ENCODE peak calls at places on chromosomes 16 and 17, in four cellular contexts. C, D, I and X are unnamed samples.

GRCh38 chr16:66574081-66574480 is 5.2 kb upstream of the CMTM2 start:
- DNase-seq in C (no peak), D (no peak), I (no peak), X (no peak)

GRCh38 chr16:22291860-22292692 is 5.1 kb upstream of the POLR3E start:
- DNase-seq in I (no peak), D (peak), C (no peak), X (no peak)

GRCh38 chr16:57479422-57480126 is 6.7 kb downstream of the DOK4 start:
- DNase-seq in I (no peak), C (no peak), D (peak), X (no peak)

GRCh38 chr16:17453365-17454122 is 17.2 kb downstream of the XYLT1 start:
- DNase-seq in I (no peak), C (no peak), D (no peak), X (no peak)

GRCh38 chr17:68771867-68772515 is 170.8 kb upstream of the FAM20A start:
- DNase-seq in I (peak), D (peak), C (no peak), X (peak)

GRCh38 chr17:44350733-44351226 is 5.7 kb downstream of the GRN start:
- DNase-seq in I (peak), C (no peak), D (peak), X (peak)

GRCh38 chr17:34610506-34610905 is 31.1 kb downstream of the TMEM132E start:
- DNase-seq in C (no peak), I (no peak), D (no peak), X (no peak)

GRCh38 chr16:7366041-7366440 is 33.4 kb downstream of the RBFOX1 start:
- DNase-seq in C (no peak), I (no peak), D (no peak), X (no peak)

GRCh38 chr17:5000237-5000639 is 2.5 kb downstream of the KIF1C start:
- DNase-seq in D (no peak), I (no peak), C (no peak), X (no peak)

GRCh38 chr16:24001706-24002105 is 165.9 kb downstream of the PRKCB start:
- DNase-seq in D (no peak), I (no peak), C (no peak), X (no peak)

GRCh38 chr17:20066253-20066652 is 57.1 kb downstream of the SPECC1 start:
- DNase-seq in I (peak), C (no peak), D (peak), X (peak)

DNA sequence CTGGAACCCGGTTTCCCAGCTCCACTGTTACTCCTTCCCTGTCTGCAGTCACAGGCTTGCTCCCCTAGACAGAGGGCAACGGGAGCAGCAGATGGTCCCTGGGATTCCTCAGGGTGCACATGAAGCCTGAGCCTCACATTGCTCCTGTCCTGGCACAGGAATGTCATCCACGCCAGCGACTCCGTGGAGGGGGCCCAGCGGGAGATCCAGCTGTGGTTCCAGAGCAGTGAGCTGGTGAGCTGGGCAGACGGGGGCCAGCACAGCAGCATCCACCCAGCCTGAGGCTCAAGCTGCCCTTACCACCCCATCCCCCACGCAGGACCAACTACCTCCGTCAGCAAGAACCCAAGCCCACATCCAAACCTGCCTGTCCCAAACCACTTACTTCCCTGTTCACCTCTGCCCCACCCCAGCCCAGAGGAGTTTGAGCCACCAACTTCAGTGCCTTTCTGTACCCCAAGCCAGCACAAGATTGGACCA is 1.6 kb upstream of the DECR2 start:
- DNase-seq in D (no peak), C (no peak), I (no peak), X (no peak)
- H3K27ac ChIP-seq in D (no peak), C (peak), I (peak), X (peak)

DNA sequence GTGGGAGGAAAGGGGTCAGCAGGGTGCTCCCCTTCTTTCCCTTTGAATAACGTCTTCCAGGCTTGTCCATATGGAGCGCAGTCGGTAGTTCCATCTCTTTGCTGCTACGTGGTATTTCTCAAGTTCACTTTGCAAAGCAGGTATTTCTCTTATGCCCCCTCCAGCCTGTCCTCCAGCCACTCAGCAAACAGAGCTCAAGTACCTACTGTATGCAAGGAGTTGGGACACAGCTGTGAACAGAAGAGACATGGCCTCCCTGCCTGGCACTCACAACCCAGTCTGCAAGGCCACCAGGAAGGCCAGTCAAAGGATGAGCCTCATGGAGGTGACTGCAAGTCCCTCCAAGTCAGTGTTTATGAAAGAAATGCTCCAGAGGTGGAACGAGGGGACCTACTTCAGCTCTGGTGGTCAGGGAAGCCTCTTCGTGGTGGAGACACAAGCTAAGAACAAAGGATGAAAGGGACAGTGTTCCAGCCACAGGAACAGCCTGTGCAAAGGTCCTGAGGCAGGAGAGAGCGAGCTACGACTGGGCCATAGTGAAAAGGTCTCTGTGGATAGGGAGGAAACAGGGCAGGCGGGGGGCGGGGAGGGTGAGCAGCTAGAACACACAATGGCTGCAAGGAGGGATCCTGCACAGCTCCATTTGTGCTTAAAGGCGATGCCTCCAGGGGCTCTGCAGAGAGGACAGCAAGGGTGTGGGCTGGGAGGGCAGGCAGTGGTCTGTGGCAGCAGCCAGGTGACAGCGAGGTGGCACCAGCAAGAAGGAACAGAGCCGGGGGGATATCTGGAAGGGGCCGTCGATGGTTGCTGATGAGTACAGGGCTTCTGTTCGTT is 32.6 kb downstream of the PPL start:
- DNase-seq in C (no peak), D (no peak), I (no peak), X (no peak)
- TF ChIP-seq CTCF in C (no peak), D (no peak), I (no peak), X (no peak)

DNA sequence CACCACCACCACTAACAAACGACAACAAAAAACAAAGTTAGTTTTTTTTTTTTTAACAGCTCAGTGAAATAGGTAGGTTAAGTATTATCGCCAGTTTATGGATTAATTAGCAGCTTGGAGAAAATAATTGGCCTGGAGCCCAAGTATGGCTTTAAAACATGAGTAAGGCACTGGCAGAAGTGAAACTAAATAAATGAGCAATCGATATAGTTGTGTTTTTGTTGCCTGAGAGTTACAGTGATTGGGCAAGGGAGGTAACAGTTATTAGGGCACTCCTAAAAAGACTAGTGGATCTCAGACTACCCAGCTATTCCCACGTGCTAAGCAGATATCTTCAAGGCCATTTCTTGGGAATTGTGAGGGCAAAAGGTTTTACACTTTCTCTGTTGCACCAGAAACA is 2.4 kb downstream of the MLKL start:
- DNase-seq in I (no peak), C (no peak), D (no peak), X (peak)
- H3K27ac ChIP-seq in I (peak), C (peak), D (no peak), X (peak)

DNA sequence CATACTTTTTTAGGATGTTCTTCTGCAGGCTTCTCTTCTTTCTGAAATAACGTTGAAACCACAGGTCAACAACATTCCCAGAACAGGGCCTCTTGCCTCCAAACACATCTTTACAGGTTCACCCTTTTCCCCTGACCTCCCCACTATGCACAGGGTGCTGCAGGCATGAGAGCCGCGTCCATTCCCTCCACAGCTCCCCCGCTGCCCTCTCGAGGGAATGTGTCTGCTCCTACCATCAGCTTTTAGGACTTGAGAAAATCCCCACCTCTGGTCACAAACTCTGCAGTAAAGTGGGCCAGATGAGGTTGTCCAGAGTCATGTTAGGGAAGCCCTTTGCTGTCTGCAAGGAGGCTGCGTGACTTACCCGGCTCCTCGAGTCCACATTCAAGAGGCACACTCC is 30.5 kb downstream of the DUSP14 start:
- DNase-seq in I (no peak), D (no peak), C (no peak), X (no peak)
- TF ChIP-seq CTCF in I (no peak), D (no peak), C (no peak), X (no peak)

DNA sequence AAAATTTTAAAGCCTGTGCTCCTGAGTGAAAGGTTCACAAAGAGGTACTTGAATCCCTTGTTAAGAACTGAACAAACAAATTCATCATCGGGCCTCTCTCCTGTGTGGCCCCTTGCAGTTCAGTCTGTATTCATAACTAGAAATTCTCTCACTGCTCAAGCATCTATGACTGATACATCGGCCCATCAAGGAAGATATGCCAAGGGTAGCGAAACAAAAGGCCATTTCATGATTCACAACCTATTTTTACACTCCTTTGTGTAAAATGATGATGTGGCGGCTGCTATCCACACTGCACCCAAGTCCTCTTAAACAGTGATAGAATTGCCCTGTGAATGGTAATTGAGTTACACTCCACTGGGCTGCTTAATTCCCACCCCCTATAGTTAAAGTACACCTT is 204.6 kb downstream of the STX8 start:
- DNase-seq in D (peak), I (peak), C (no peak), X (peak)
- H3K27ac ChIP-seq in D (peak), I (peak), C (no peak), X (no peak)